ENCODE peak calls at places on chromosomes 6 and 20, in four cellular contexts. G, X, E and P are unnamed samples.

GRCh38 chr6:77650098-77650663 is 2.7 kb upstream of the MEI4 start:
- DNase-seq in X (peak; percentile 64), E (peak; percentile 49), G (peak; percentile 15), P (no peak)

GRCh38 chr6:158048589-158048988 is 66.9 kb downstream of the SYNJ2 start:
- DNase-seq in X (no peak), E (no peak), G (no peak), P (no peak)

GRCh38 chr6:30782425-30783014 is 38.2 kb upstream of the IER3 start:
- DNase-seq in E (no peak), G (peak; percentile 63), X (no peak), P (no peak)

GRCh38 chr20:21147593-21147992 is 21.7 kb downstream of the KIZ start:
- DNase-seq in G (no peak), E (no peak), X (no peak), P (no peak)

GRCh38 chr6:144214029-144214428 is 63.7 kb downstream of the STX11 start:
- DNase-seq in X (no peak), G (no peak), E (no peak), P (no peak)

GRCh38 chr6:138293428-138293827 is 75.1 kb upstream of the PBOV1 start:
- DNase-seq in G (no peak), E (no peak), X (no peak), P (no peak)

GRCh38 chr20:10171864-10172751 is 46.5 kb upstream of the SNAP25 start:
- DNase-seq in E (no peak), X (peak; percentile 75), G (peak; percentile 46), P (no peak)

GRCh38 chr20:23138682-23139081 is 52.6 kb upstream of the CD93 start:
- DNase-seq in E (no peak), X (no peak), G (no peak), P (no peak)

GRCh38 chr6:158558415-158559306 is 1.2 kb upstream of the TMEM181 start:
- DNase-seq in E (no peak), G (no peak), X (no peak), P (no peak)

GRCh38 chr20:48832423-48832735 is 4.6 kb upstream of the PREX1 start:
- DNase-seq in G (no peak), E (no peak), X (no peak), P (no peak)

GRCh38 chr6:57029213-57029612 is 17.3 kb upstream of the KIAA1586 start:
- DNase-seq in G (no peak), X (no peak), E (peak; percentile 27), P (no peak)

GRCh38 chr6:170152111-170152926 is 138.6 kb downstream of the DLL1 start:
- DNase-seq in X (no peak), G (peak; percentile 31), E (no peak), P (no peak)

GRCh38 chr20:36308318-36308710 is 2.2 kb downstream of the DLGAP4 start:
- DNase-seq in E (no peak), X (no peak), G (no peak), P (no peak)

GRCh38 chr6:99790679-99791078 is 184.0 kb downstream of the PRDM13 start:
- DNase-seq in G (no peak), X (no peak), E (no peak), P (no peak)

GRCh38 chr6:12886961-12887775 is 170.6 kb downstream of the PHACTR1 start:
- DNase-seq in G (peak; percentile 23), X (peak; percentile 42), E (no peak), P (no peak)

GRCh38 chr6:157895585-157895984 is 72.5 kb downstream of the SNX9 start:
- DNase-seq in G (no peak), E (no peak), X (no peak), P (no peak)

GRCh38 chr6:11270030-11271027 is 37.9 kb upstream of the NEDD9 start:
- DNase-seq in X (no peak), E (no peak), G (no peak), P (no peak)

GRCh38 chr6:152240983-152241766 is 396.0 kb downstream of the SYNE1 start:
- DNase-seq in G (no peak), X (no peak), E (no peak), P (no peak)

GRCh38 chr6:166736606-166737005 is 109.6 kb upstream of the RPS6KA2 start:
- DNase-seq in X (no peak), E (no peak), G (peak; percentile 65), P (no peak)

GRCh38 chr6:119350202-119351004 is 842 bp upstream of the MAN1A1 start:
- DNase-seq in X (no peak), E (no peak), G (peak; percentile 78), P (no peak)

GRCh38 chr6:152746172-152746553 is 4.4 kb upstream of the VIP start:
- DNase-seq in G (peak; percentile 27), E (no peak), X (no peak), P (no peak)

GRCh38 chr20:48717095-48717958 is 110.5 kb downstream of the PREX1 start:
- DNase-seq in G (no peak), E (no peak), X (no peak), P (no peak)

GRCh38 chr6:45718901-45719300 is 296.8 kb downstream of the CLIC5 start:
- DNase-seq in X (no peak), E (no peak), G (peak; percentile 11), P (no peak)

GRCh38 chr6:167056370-167056769 is 57.2 kb downstream of the CEP43 start:
- DNase-seq in X (no peak), G (peak; percentile 69), E (no peak), P (no peak)

GRCh38 chr20:45419188-45420091 is 3.5 kb downstream of the PIGT start:
- DNase-seq in E (no peak), G (peak; percentile 97), X (no peak), P (peak; percentile 79)

GRCh38 chr6:10561566-10562088 is 40.5 kb downstream of the GCNT2 start:
- DNase-seq in X (no peak), G (no peak), E (no peak), P (no peak)

GRCh38 chr20:23093613-23094012 is 7.5 kb upstream of the CD93 start:
- DNase-seq in G (no peak), X (no peak), E (no peak), P (no peak)

GRCh38 chr20:44195613-44196012 is 8.6 kb upstream of the JPH2 start:
- DNase-seq in E (no peak), G (no peak), X (no peak), P (no peak)

GRCh38 chr6:108559884-108560462 is 744 bp upstream of the FOXO3 start:
- DNase-seq in E (peak; percentile 48), X (peak; percentile 42), G (peak; percentile 88), P (peak; percentile 78)

GRCh38 chr20:59013959-59014608 is 5.1 kb upstream of the TUBB1 start:
- DNase-seq in X (no peak), E (no peak), G (peak; percentile 75), P (no peak)

GRCh38 chr6:1390071-1390804 is 862 bp downstream of the FOXF2 start:
- DNase-seq in E (no peak), G (no peak), X (no peak), P (no peak)

GRCh38 chr6:47153066-47153755 is 111.1 kb upstream of the ADGRF1 start:
- DNase-seq in E (no peak), X (peak; percentile 31), G (no peak), P (no peak)

GRCh38 chr6:128271527-128271926 is 248.9 kb downstream of the PTPRK start:
- DNase-seq in E (no peak), G (peak; percentile 39), X (no peak), P (no peak)

GRCh38 chr6:36608788-36609563 is 14.8 kb downstream of the SRSF3 start:
- DNase-seq in G (no peak), E (no peak), X (no peak), P (no peak)

GRCh38 chr6:39200498-39201020 is 28.7 kb downstream of the KCNK5 start:
- DNase-seq in X (no peak), E (no peak), G (no peak), P (no peak)

GRCh38 chr6:56637640-56638039 is 5.0 kb downstream of the DST start:
- DNase-seq in G (peak; percentile 82), E (no peak), X (peak; percentile 28), P (no peak)